ENCODE peak calls at places on chromosomes 1 and 21, in five cellular contexts. T, B, Q, U and Y are unnamed samples.

GRCh38 chr1:54955359-54955758 is 25.1 kb upstream of the TMEM61 start:
- DNase-seq in T (peak; percentile 44), B (no peak), Q (no peak), U (no peak), Y (peak; percentile 46)

GRCh38 chr1:244369256-244370057 is 82.3 kb downstream of the ADSS2 start:
- DNase-seq in T (no peak), B (no peak), Q (peak; percentile 39), U (no peak), Y (no peak)

GRCh38 chr1:11790880-11791715 is 14.7 kb downstream of the MTHFR start:
- DNase-seq in T (peak; percentile 71), B (peak; percentile 96), Q (peak; percentile 94), U (no peak), Y (peak; percentile 79)

GRCh38 chr1:235843458-235843857 is 23.2 kb downstream of the LYST start:
- DNase-seq in T (peak; percentile 45), B (no peak), Q (peak; percentile 41), U (peak; percentile 19), Y (peak; percentile 32)

GRCh38 chr1:212375986-212376385 is 38.7 kb downstream of the PACC1 start:
- DNase-seq in T (no peak), B (no peak), Q (no peak), U (no peak), Y (no peak)

GRCh38 chr1:221712198-221712684 is 29.6 kb downstream of the DUSP10 start:
- DNase-seq in T (peak; percentile 75), B (no peak), Q (no peak), U (no peak), Y (no peak)

GRCh38 chr1:196440711-196441110 is 167.5 kb downstream of the KCNT2 start:
- DNase-seq in T (no peak), B (no peak), Q (no peak), U (no peak), Y (no peak)

GRCh38 chr1:12201343-12202189 is 28.3 kb upstream of the VPS13D start:
- DNase-seq in T (no peak), B (no peak), Q (no peak), U (no peak), Y (no peak)

GRCh38 chr1:84851839-84852238 is 41.2 kb downstream of the LPAR3 start:
- DNase-seq in T (peak; percentile 22), B (no peak), Q (no peak), U (no peak), Y (peak; percentile 42)

GRCh38 chr21:20877976-20878375 is 120.2 kb upstream of the NCAM2 start:
- DNase-seq in T (no peak), B (no peak), Q (no peak), U (no peak), Y (no peak)

GRCh38 chr21:46425061-46425460 is 33.6 kb upstream of the DIP2A start:
- DNase-seq in T (no peak), B (no peak), Q (no peak), U (no peak), Y (no peak)

GRCh38 chr1:230772457-230773395 is 25.5 kb downstream of the CAPN9 start:
- DNase-seq in T (peak; percentile 53), B (peak; percentile 52), Q (peak; percentile 42), U (peak; percentile 79), Y (no peak)

GRCh38 chr1:54117815-54118563 is 34.8 kb downstream of the CDCP2 start:
- DNase-seq in T (no peak), B (no peak), Q (no peak), U (no peak), Y (peak; percentile 59)

DNA sequence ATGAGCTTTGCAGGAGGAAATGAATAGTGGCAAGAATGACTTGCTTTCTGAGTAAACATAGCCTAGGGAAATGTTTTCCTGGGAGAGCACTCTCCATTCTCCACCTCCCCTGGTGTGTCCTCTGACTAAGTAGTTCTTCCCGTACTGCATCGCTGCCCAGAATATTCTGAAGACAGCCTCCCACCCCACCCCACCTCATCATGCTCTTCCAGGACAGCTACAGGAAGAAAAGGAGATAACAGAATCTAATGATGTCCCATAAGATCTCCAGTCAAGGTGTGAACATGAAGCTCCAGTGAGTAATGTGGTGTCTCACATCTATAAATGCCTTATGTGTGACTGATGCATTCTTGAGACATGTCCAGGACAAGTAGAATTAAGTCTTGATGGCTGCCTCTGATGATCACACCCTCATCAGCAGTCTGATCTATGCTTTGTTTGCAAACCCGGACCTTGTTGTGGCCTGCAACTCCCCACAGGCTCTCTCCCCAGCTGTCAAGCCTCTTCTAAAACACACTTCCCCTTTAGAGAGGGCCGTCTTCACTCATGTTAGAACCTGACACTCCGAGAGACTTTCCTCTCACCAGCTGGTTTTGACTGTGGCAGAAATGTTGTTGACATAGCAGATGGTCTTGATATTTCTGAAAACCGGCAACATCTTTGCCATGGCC is 183.0 kb downstream of the CYYR1 start:
- DNase-seq in T (peak; percentile 75), B (no peak), Q (no peak), U (peak; percentile 21), Y (peak; percentile 60)
- H3K27ac ChIP-seq in T (peak overlapping the region; percentile 75), B (no peak overlapping the region), Q (no peak overlapping the region), U (no peak overlapping the region), Y (peak overlapping the region; percentile 52)

GRCh38 chr1:115630342-115630741 is 11.4 kb upstream of the VANGL1 start:
- DNase-seq in T (no peak), B (no peak), Q (no peak), U (peak; percentile 60), Y (no peak)
- H3K4me1 ChIP-seq in T (no peaks in the 10 kb centered on the region), B (no peaks in the 10 kb centered on the region), Q (no peaks in the 10 kb centered on the region), U (peaks cover 16% of the 10 kb centered on the region), Y (no peaks in the 10 kb centered on the region)

GRCh38 chr1:200415693-200416593 is 6.1 kb upstream of the ZNF281 start:
- DNase-seq in T (peak; percentile 89), B (peak; percentile 83), Q (peak; percentile 77), U (no peak), Y (peak; percentile 91)
- H3K4me3 ChIP-seq in T (no peak overlapping the region), B (no peak overlapping the region), Q (no peak overlapping the region), U (no peak overlapping the region), Y (no peak overlapping the region)

GRCh38 chr1:94234615-94235014 is 2.8 kb downstream of the ARHGAP29 start:
- DNase-seq in T (no peak), B (no peak), Q (no peak), U (no peak), Y (no peak)

GRCh38 chr1:94236630-94237290 is 624 bp downstream of the ARHGAP29 start:
- DNase-seq in T (peak; percentile 50), B (peak; percentile 47), Q (peak; percentile 12), U (peak; percentile 79), Y (no peak)

GRCh38 chr1:94237291-94238226 is at the start of gene ARHGAP29:
- DNase-seq in T (peak; percentile 79), B (peak; percentile 90), Q (peak; percentile 59), U (peak; percentile 95), Y (peak; percentile 86)

GRCh38 chr1:94236021-94236491 is 1.3 kb downstream of the ARHGAP29 start:
- DNase-seq in T (no peak), B (no peak), Q (no peak), U (peak; percentile 39), Y (peak; percentile 21)

GRCh38 chr1:94235189-94236020 is 2.0 kb downstream of the ARHGAP29 start:
- DNase-seq in T (no peak), B (no peak), Q (no peak), U (no peak), Y (no peak)
- H3K27ac ChIP-seq in T (no peak overlapping the region), B (no peak overlapping the region), Q (peak overlapping the region; percentile 89), U (no peak overlapping the region), Y (no peak overlapping the region)